ENCODE peak calls at places on chromosomes 5 and 9, in five cellular contexts. W is ascending aorta, L is OCI-LY7, T is BJ, R is choroid plexus epithelial cell. G is an unnamed sample.

GRCh38 chr5:32331217-32331926 is 18.6 kb upstream of the MTMR12 start:
- DNase-seq in R (no peak), L (no peak), W (no peak), T (no peak), G (no peak)

GRCh38 chr9:113652355-113653152 is 189.0 kb downstream of the RGS3 start:
- DNase-seq in W (no peak), L (no peak), T (no peak), R (no peak), G (no peak)

GRCh38 chr9:137461663-137462395 is 2.7 kb upstream of the NSMF start:
- DNase-seq in L (peak), T (no peak), R (peak), W (no peak), G (no peak)

GRCh38 chr5:96753017-96753397 is 54.7 kb downstream of the ERAP1 start:
- DNase-seq in W (no peak), R (no peak), T (no peak), L (no peak), G (no peak)

GRCh38 chr9:30774326-30774725 is 1610.1 kb upstream of the ACO1 start:
- DNase-seq in R (peak), L (no peak), W (no peak), T (no peak), G (no peak)

GRCh38 chr5:27479859-27480258 is 441.5 kb upstream of the CDH9 start:
- DNase-seq in T (no peak), R (no peak), L (no peak), W (no peak), G (no peak)

GRCh38 chr5:132254321-132254977 is 3.0 kb upstream of the PDLIM4 start:
- DNase-seq in T (no peak), L (no peak), R (no peak), W (no peak), G (no peak)

GRCh38 chr9:116416421-116416820 is 262.8 kb downstream of the PAPPA start:
- DNase-seq in L (no peak), R (no peak), W (no peak), T (no peak), G (no peak)

GRCh38 chr9:112647596-112647995 is 70.3 kb downstream of the INIP start:
- DNase-seq in W (no peak), R (no peak), T (no peak), L (no peak), G (peak)

GRCh38 chr9:117782931-117783788 is 79.0 kb downstream of the TLR4 start:
- DNase-seq in R (peak), W (no peak), L (peak), T (peak), G (peak)

GRCh38 chr9:87148391-87149237 is 201.3 kb upstream of the GAS1 start:
- DNase-seq in T (peak), R (peak), L (no peak), W (peak), G (peak)

GRCh38 chr9:97787551-97787950 is 65.5 kb upstream of the FOXE1 start:
- DNase-seq in R (no peak), L (no peak), T (no peak), W (no peak), G (no peak)

GRCh38 chr5:140962190-140962589 is 4.1 kb upstream of the PCDHAC2 start:
- DNase-seq in T (no peak), L (no peak), W (no peak), R (no peak), G (no peak)

GRCh38 chr9:121598167-121599000 is 53.0 kb upstream of the DAB2IP start:
- DNase-seq in W (no peak), L (no peak), R (peak), T (peak), G (peak)

GRCh38 chr9:129544766-129545165 is 76.1 kb downstream of the C9orf50 start:
- DNase-seq in W (no peak), R (peak), T (no peak), L (no peak), G (peak)

GRCh38 chr9:90546200-90546599 is 96.4 kb downstream of the DIRAS2 start:
- DNase-seq in L (no peak), T (peak), R (peak), W (no peak), G (peak)

GRCh38 chr9:1005043-1005667 is 28.7 kb downstream of the DMRT3 start:
- DNase-seq in R (peak), W (no peak), T (no peak), L (peak), G (peak)

GRCh38 chr9:19480345-19480744 is 71.5 kb downstream of the ACER2 start:
- DNase-seq in W (no peak), T (no peak), L (no peak), R (no peak), G (no peak)

GRCh38 chr9:101388507-101388993 is 3.7 kb upstream of the BAAT start:
- DNase-seq in R (peak), W (no peak), T (no peak), L (no peak), G (no peak)

GRCh38 chr5:3943803-3944202 is 348.2 kb downstream of the IRX1 start:
- DNase-seq in L (no peak), R (no peak), T (no peak), W (no peak), G (no peak)

DNA sequence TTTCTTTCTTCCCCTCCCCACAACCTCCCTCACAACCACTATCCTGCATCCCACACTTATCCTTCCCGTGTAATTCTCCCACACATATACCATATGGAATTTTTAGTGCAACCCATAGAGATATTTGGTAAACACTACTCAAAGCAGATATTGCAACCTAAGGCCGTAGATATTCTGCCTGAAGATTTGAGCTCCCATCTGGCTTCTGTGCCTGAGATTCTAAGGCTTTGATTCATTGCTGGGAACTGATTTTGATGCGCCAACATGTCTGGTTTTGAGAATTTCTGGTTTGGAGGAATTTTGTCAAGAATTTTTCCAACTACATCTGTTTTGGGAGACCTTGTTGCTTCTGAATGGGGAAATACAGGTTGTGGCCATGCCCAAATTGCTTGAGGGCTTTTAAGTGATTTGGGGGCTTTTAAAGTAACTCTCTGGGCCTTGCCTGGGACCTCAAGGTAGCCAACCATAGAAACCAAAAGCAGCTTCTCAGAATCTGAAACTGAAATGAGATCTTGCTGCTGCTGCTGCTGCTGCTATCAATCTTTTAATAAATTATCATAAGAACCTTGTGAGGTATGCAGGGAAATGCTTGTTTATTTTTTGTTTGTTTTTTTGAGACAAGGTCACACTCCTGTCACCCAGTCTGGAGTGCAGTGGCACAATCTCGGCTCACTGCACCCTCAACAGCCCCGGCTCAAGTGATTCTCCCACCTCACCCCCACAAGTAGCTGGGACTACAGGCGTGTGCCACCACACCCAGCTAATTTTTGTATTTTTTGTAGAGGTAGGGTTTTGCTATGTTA is 36.2 kb downstream of the PLAC8L1 start:
- DNase-seq in L (no peak), T (no peak), W (no peak), R (no peak), G (no peak)
- H3K4me3 ChIP-seq in L (no peak), T (no peak), W (no peak), R (no peak), G (no peak)

DNA sequence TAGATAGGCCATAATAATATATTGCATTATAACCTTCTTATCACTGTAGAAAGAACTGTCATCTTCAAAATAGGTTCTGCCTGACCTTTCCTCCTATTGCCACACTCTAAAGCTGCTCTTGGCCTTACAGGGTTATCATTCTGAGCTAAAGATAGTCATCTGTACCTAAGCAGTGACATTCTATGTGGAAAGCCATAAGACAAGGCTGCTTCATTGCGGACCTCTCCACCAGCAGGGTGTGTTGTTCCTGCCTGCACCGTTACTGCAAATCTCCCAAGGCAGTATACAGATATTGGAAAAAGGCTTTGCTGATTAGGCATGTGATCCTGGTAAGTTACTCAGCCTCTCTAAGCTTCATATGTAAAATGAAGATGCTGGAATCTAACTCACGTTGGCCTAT is 8.1 kb downstream of the ZNF622 start:
- DNase-seq in W (no peak), L (no peak), T (no peak), R (peak), G (peak)
- TF ChIP-seq CTCF in W (no peak), L (no peak), T (no peak), R (peak), G (no peak)

DNA sequence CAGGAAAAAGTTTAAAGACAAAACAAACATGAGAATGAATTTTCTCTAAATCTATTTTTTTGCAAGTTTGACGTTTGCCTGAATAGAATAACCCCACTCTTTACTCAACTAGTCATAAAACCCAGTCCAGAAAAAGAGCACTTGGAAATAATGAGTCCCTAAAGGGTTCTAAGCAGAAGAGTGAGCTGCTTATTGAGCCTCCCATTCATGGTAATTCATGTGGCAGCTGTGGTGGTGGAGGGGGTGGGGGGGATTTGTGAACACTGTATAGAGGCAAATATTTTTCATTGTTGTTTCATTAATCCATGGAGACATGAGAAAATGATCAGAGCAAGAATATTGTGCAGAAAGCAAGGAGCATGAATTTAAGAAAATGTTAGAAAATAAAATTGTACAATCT is 1279.2 kb downstream of the CDH12 start:
- DNase-seq in L (no peak), R (no peak), T (no peak), W (no peak), G (no peak)
- H3K4me3 ChIP-seq in L (no peak), R (no peak), T (no peak), W (no peak), G (no peak)

GRCh38 chr5:142358648-142359047 is 33.8 kb upstream of the SPRY4 start:
- DNase-seq in R (no peak), W (no peak), T (no peak), L (no peak), G (no peak)

GRCh38 chr5:142360051-142360498 is 35.3 kb upstream of the SPRY4 start:
- DNase-seq in W (no peak), L (no peak), R (no peak), T (no peak), G (no peak)

GRCh38 chr5:142363619-142363963 is 38.8 kb upstream of the SPRY4 start:
- DNase-seq in L (no peak), W (no peak), R (no peak), T (no peak), G (no peak)

GRCh38 chr5:142358121-142358520 is 33.3 kb upstream of the SPRY4 start:
- DNase-seq in L (no peak), W (no peak), T (no peak), R (no peak), G (no peak)

GRCh38 chr5:142360607-142361120 is 35.8 kb upstream of the SPRY4 start:
- DNase-seq in W (no peak), L (no peak), T (no peak), R (peak), G (peak)
- TF ChIP-seq CTCF in W (no peak), L (no peak), T (no peak), R (peak), G (no peak)

GRCh38 chr5:154405078-154405792 is 40.6 kb upstream of the SAP30L start:
- DNase-seq in W (peak), L (peak), R (peak), T (no peak), G (peak)
- H3K4me3 ChIP-seq in W (peak), L (no peak), R (peak), T (peak), G (peak)

GRCh38 chr5:154577449-154577848 is 99.4 kb upstream of the HAND1 start:
- DNase-seq in W (no peak), L (no peak), R (no peak), T (no peak), G (no peak)

GRCh38 chr5:154573011-154573410 is 95.0 kb upstream of the HAND1 start:
- DNase-seq in L (no peak), T (no peak), R (no peak), W (no peak), G (no peak)

GRCh38 chr5:154580422-154580821 is 102.4 kb upstream of the HAND1 start:
- DNase-seq in R (no peak), T (no peak), W (no peak), L (no peak), G (no peak)

GRCh38 chr5:154571325-154572035 is 93.5 kb upstream of the HAND1 start:
- DNase-seq in T (no peak), W (no peak), L (no peak), R (no peak), G (no peak)

GRCh38 chr5:154575869-154576806 is 98.1 kb upstream of the HAND1 start:
- DNase-seq in R (peak), W (no peak), T (no peak), L (peak), G (no peak)
- TF ChIP-seq CTCF in R (peak), W (no peak), T (no peak), L (peak), G (no peak)

GRCh38 chr5:16619136-16619535 is 2.3 kb upstream of the RETREG1 start:
- DNase-seq in R (no peak), W (no peak), T (no peak), L (no peak), G (no peak)

GRCh38 chr5:16626696-16627264 is 10.0 kb upstream of the RETREG1 start:
- DNase-seq in L (no peak), T (no peak), R (peak), W (no peak), G (no peak)

GRCh38 chr5:16628376-16628775 is 11.6 kb upstream of the RETREG1 start:
- DNase-seq in R (peak), W (no peak), T (no peak), L (no peak), G (no peak)

GRCh38 chr5:16625116-16625515 is 8.3 kb upstream of the RETREG1 start:
- DNase-seq in W (no peak), T (no peak), L (no peak), R (no peak), G (no peak)
- H3K4me3 ChIP-seq in W (no peak), T (no peak), L (no peak), R (no peak), G (no peak)